ENCODE peak calls at places on chromosome 21, in five cellular contexts. E, P, I, L and N are unnamed samples.

GRCh38 chr21:37220433-37220980 is 46.6 kb downstream of the VPS26C start:
- DNase-seq in P (no peak), I (peak), E (no peak), L (peak), N (no peak)

GRCh38 chr21:33640697-33641338 is 723 bp downstream of the CRYZL1 start:
- DNase-seq in E (no peak), I (no peak), P (no peak), L (no peak), N (peak)

GRCh38 chr21:44601596-44602473 is 1.4 kb downstream of the KRTAP10-7 start:
- DNase-seq in E (no peak), I (no peak), P (no peak), L (no peak), N (no peak)

GRCh38 chr21:37074195-37074510 is 1.1 kb downstream of the TTC3 start:
- DNase-seq in E (no peak), L (peak), I (no peak), P (no peak), N (peak)

GRCh38 chr21:43903451-43904091 is 38.5 kb downstream of the AGPAT3 start:
- DNase-seq in I (no peak), E (no peak), P (no peak), L (no peak), N (no peak)

GRCh38 chr21:35457097-35457496 is 408.0 kb upstream of the RUNX1 start:
- DNase-seq in P (no peak), L (no peak), E (no peak), I (no peak), N (no peak)

GRCh38 chr21:36606983-36607325 is 92.0 kb upstream of the SIM2 start:
- DNase-seq in I (no peak), E (no peak), P (no peak), L (no peak), N (no peak)

GRCh38 chr21:43758132-43758619 is 17.9 kb downstream of the CSTB start:
- DNase-seq in I (no peak), E (peak), L (peak), P (no peak), N (no peak)

GRCh38 chr21:34579411-34579810 is 35.5 kb downstream of the RCAN1 start:
- DNase-seq in P (no peak), I (no peak), E (no peak), L (peak), N (peak)

GRCh38 chr21:45253633-45254556 is 33.8 kb downstream of the POFUT2 start:
- DNase-seq in E (no peak), L (no peak), I (no peak), P (no peak), N (no peak)

GRCh38 chr21:45396620-45396995 is 8.4 kb upstream of the COL18A1 start:
- DNase-seq in E (no peak), I (no peak), L (no peak), P (no peak), N (no peak)

GRCh38 chr21:45505416-45506021 is 36.7 kb downstream of the SLC19A1 start:
- DNase-seq in I (no peak), L (no peak), P (no peak), E (no peak), N (no peak)